ENCODE peak calls at places on chromosomes 6 and 20, in nine cellular contexts. X, V, U, G, J, A, N, P and M are unnamed samples.

GRCh38 chr6:5764401-5764955 is 242.2 kb downstream of the NRN1 start:
- DNase-seq in X (no peak), V (no peak), U (no peak), G (no peak), J (peak; percentile 85), A (no peak), N (no peak), P (peak; percentile 62), M (no peak)

GRCh38 chr20:44208770-44209169 is 1.8 kb downstream of the OSER1 start:
- DNase-seq in X (no peak), V (no peak), U (no peak), G (no peak), J (no peak), A (no peak), N (no peak), P (no peak), M (no peak)

GRCh38 chr20:57647006-57647932 is 27.0 kb upstream of the ZBP1 start:
- DNase-seq in X (no peak), V (no peak), U (no peak), G (no peak), J (no peak), A (no peak), N (no peak), P (no peak), M (no peak)

GRCh38 chr6:82641677-82642076 is 278.1 kb downstream of the TPBG start:
- DNase-seq in X (no peak), V (no peak), U (no peak), G (no peak), J (no peak), A (no peak), N (no peak), P (no peak), M (no peak)

GRCh38 chr6:53410508-53411258 is 61.9 kb upstream of the ELOVL5 start:
- DNase-seq in X (peak; percentile 80), V (peak; percentile 45), U (peak; percentile 55), G (peak; percentile 68), J (peak; percentile 31), A (peak; percentile 3), N (peak; percentile 27), P (peak; percentile 41), M (peak; percentile 12)

GRCh38 chr20:49286689-49287551 is 9.1 kb upstream of the ZNFX1 start:
- DNase-seq in X (peak; percentile 48), V (no peak), U (no peak), G (peak; percentile 59), J (no peak), A (no peak), N (no peak), P (no peak), M (no peak)

GRCh38 chr6:143896096-143896880 is 32.0 kb downstream of the ZC2HC1B start:
- DNase-seq in X (no peak), V (no peak), U (no peak), G (no peak), J (no peak), A (no peak), N (no peak), P (no peak), M (no peak)

GRCh38 chr6:130376921-130377320 is 11.1 kb downstream of the TMEM200A start:
- DNase-seq in X (no peak), V (no peak), U (no peak), G (no peak), J (no peak), A (no peak), N (no peak), P (no peak), M (no peak)

GRCh38 chr20:1328680-1329330 is at the start of gene SDCBP2:
- DNase-seq in X (no peak), V (no peak), U (no peak), G (peak; percentile 37), J (no peak), A (no peak), N (no peak), P (no peak), M (no peak)

GRCh38 chr6:31304683-31305082 is 32.8 kb upstream of the HLA-C start:
- DNase-seq in X (no peak), V (no peak), U (no peak), G (no peak), J (no peak), A (no peak), N (no peak), P (no peak), M (no peak)

GRCh38 chr20:47396762-47397476 is 40.4 kb upstream of the ZMYND8 start:
- DNase-seq in X (no peak), V (no peak), U (no peak), G (no peak), J (no peak), A (no peak), N (no peak), P (no peak), M (no peak)

GRCh38 chr20:55172310-55173002 is 697.1 kb downstream of the DOK5 start:
- DNase-seq in X (no peak), V (no peak), U (no peak), G (no peak), J (no peak), A (no peak), N (no peak), P (no peak), M (no peak)

GRCh38 chr6:42979523-42980177 is 669 bp upstream of the PEX6 start:
- DNase-seq in X (peak; percentile 47), V (peak; percentile 8), U (no peak), G (no peak), J (no peak), A (no peak), N (no peak), P (peak; percentile 47), M (no peak)

GRCh38 chr6:4291453-4292403 is 156.4 kb upstream of the ECI2 start:
- DNase-seq in X (no peak), V (no peak), U (no peak), G (no peak), J (peak; percentile 53), A (no peak), N (no peak), P (no peak), M (no peak)

GRCh38 chr20:63381781-63382431 is 20.8 kb upstream of the CHRNA4 start:
- DNase-seq in X (no peak), V (peak; percentile 39), U (peak; percentile 27), G (peak; percentile 88), J (no peak), A (no peak), N (no peak), P (peak; percentile 82), M (peak; percentile 28)

GRCh38 chr6:29980501-29980900 is 38.2 kb downstream of the HLA-A start:
- DNase-seq in X (no peak), V (no peak), U (no peak), G (no peak), J (peak; percentile 48), A (no peak), N (no peak), P (no peak), M (no peak)

GRCh38 chr20:62408055-62408454 is 970 bp upstream of the CABLES2 start:
- DNase-seq in X (no peak), V (no peak), U (no peak), G (no peak), J (no peak), A (no peak), N (no peak), P (no peak), M (no peak)

GRCh38 chr20:13422637-13423036 is 201.6 kb downstream of the ISM1 start:
- DNase-seq in X (no peak), V (no peak), U (no peak), G (no peak), J (no peak), A (no peak), N (no peak), P (no peak), M (no peak)

GRCh38 chr20:23937303-23938117 is 51.1 kb downstream of the GGTLC1 start:
- DNase-seq in X (peak; percentile 41), V (peak; percentile 51), U (peak; percentile 72), G (peak; percentile 91), J (peak; percentile 42), A (no peak), N (no peak), P (peak; percentile 78), M (peak; percentile 47)

GRCh38 chr6:149934249-149935156 is 7.3 kb upstream of the ULBP2 start:
- DNase-seq in X (peak; percentile 78), V (peak; percentile 63), U (peak; percentile 70), G (peak; percentile 78), J (no peak), A (peak; percentile 14), N (no peak), P (peak; percentile 65), M (peak; percentile 61)

GRCh38 chr20:40860487-40860902 is 168.1 kb upstream of the TOP1 start:
- DNase-seq in X (no peak), V (no peak), U (no peak), G (no peak), J (no peak), A (peak; percentile 73), N (no peak), P (peak; percentile 29), M (no peak)

GRCh38 chr6:130409394-130410095 is 43.7 kb downstream of the TMEM200A start:
- DNase-seq in X (no peak), V (no peak), U (no peak), G (no peak), J (no peak), A (no peak), N (no peak), P (peak; percentile 21), M (no peak)

GRCh38 chr6:53241936-53242335 is 93.3 kb upstream of the GCM1 start:
- DNase-seq in X (no peak), V (no peak), U (no peak), G (no peak), J (peak; percentile 27), A (no peak), N (no peak), P (no peak), M (no peak)

GRCh38 chr6:39887692-39888450 is 46.4 kb downstream of the MOCS1 start:
- DNase-seq in X (no peak), V (no peak), U (no peak), G (peak; percentile 73), J (peak; percentile 91), A (peak; percentile 67), N (no peak), P (peak; percentile 87), M (no peak)

GRCh38 chr6:142893088-142893487 is 51.9 kb downstream of the HIVEP2 start:
- DNase-seq in X (no peak), V (no peak), U (no peak), G (no peak), J (no peak), A (no peak), N (no peak), P (no peak), M (no peak)